ENCODE peak calls at places on chromosome 14, in six cellular contexts. One of them, this sample, is unnamed.

GRCh38 chr14:23364604-23365352 is at the start of gene EFS:
- DNase-seq in endothelial cell of umbilical vein: no peak
- DNase-seq in fibroblast of pulmonary artery: no peak
- DNase-seq in cardiac fibroblast: no peak
- DNase-seq in AG10803: peak; percentile 38
- DNase-seq in fibroblast of villous mesenchyme: peak; percentile 33
- DNase-seq in this sample: peak; percentile 9

GRCh38 chr14:72033331-72033730 is 101.1 kb downstream of the RGS6 start:
- DNase-seq in endothelial cell of umbilical vein: no peak
- DNase-seq in fibroblast of pulmonary artery: no peak
- DNase-seq in cardiac fibroblast: no peak
- DNase-seq in AG10803: no peak
- DNase-seq in fibroblast of villous mesenchyme: no peak
- DNase-seq in this sample: no peak

GRCh38 chr14:46368275-46368674 is 283.3 kb downstream of the RPL10L start:
- DNase-seq in endothelial cell of umbilical vein: no peak
- DNase-seq in fibroblast of pulmonary artery: no peak
- DNase-seq in cardiac fibroblast: no peak
- DNase-seq in AG10803: no peak
- DNase-seq in fibroblast of villous mesenchyme: no peak
- DNase-seq in this sample: no peak

GRCh38 chr14:55698051-55698450 is 118.0 kb downstream of the KTN1 start:
- DNase-seq in endothelial cell of umbilical vein: no peak
- DNase-seq in fibroblast of pulmonary artery: no peak
- DNase-seq in cardiac fibroblast: no peak
- DNase-seq in AG10803: no peak
- DNase-seq in fibroblast of villous mesenchyme: no peak
- DNase-seq in this sample: no peak

GRCh38 chr14:93040443-93040842 is 75.3 kb downstream of the ITPK1 start:
- DNase-seq in endothelial cell of umbilical vein: no peak
- DNase-seq in fibroblast of pulmonary artery: no peak
- DNase-seq in cardiac fibroblast: no peak
- DNase-seq in AG10803: no peak
- DNase-seq in fibroblast of villous mesenchyme: no peak
- DNase-seq in this sample: no peak

GRCh38 chr14:89349196-89350008 is 67.6 kb downstream of the FOXN3 start:
- DNase-seq in endothelial cell of umbilical vein: no peak
- DNase-seq in fibroblast of pulmonary artery: peak; percentile 34
- DNase-seq in cardiac fibroblast: peak; percentile 31
- DNase-seq in AG10803: no peak
- DNase-seq in fibroblast of villous mesenchyme: no peak
- DNase-seq in this sample: peak; percentile 65

GRCh38 chr14:52299692-52300278 is 14.3 kb upstream of the PTGER2 start:
- DNase-seq in endothelial cell of umbilical vein: peak; percentile 47
- DNase-seq in fibroblast of pulmonary artery: peak; percentile 72
- DNase-seq in cardiac fibroblast: peak; percentile 76
- DNase-seq in AG10803: peak; percentile 73
- DNase-seq in fibroblast of villous mesenchyme: peak; percentile 83
- DNase-seq in this sample: peak; percentile 71

GRCh38 chr14:72574687-72575086 is 319.2 kb downstream of the DPF3 start:
- DNase-seq in endothelial cell of umbilical vein: no peak
- DNase-seq in fibroblast of pulmonary artery: no peak
- DNase-seq in cardiac fibroblast: no peak
- DNase-seq in AG10803: no peak
- DNase-seq in fibroblast of villous mesenchyme: no peak
- DNase-seq in this sample: no peak

GRCh38 chr14:54642950-54643695 is 76.2 kb downstream of the SAMD4A start:
- DNase-seq in endothelial cell of umbilical vein: no peak
- DNase-seq in fibroblast of pulmonary artery: peak; percentile 68
- DNase-seq in cardiac fibroblast: peak; percentile 48
- DNase-seq in AG10803: peak; percentile 43
- DNase-seq in fibroblast of villous mesenchyme: peak; percentile 53
- DNase-seq in this sample: peak; percentile 59

GRCh38 chr14:96584199-96584906 is 82.2 kb downstream of the PAPOLA start:
- DNase-seq in endothelial cell of umbilical vein: peak; percentile 21
- DNase-seq in fibroblast of pulmonary artery: peak; percentile 10
- DNase-seq in cardiac fibroblast: peak; percentile 20
- DNase-seq in AG10803: no peak
- DNase-seq in fibroblast of villous mesenchyme: peak; percentile 18
- DNase-seq in this sample: no peak

GRCh38 chr14:73613046-73613383 is 698 bp downstream of the ACOT6 start:
- DNase-seq in endothelial cell of umbilical vein: no peak
- DNase-seq in fibroblast of pulmonary artery: no peak
- DNase-seq in cardiac fibroblast: no peak
- DNase-seq in AG10803: no peak
- DNase-seq in fibroblast of villous mesenchyme: no peak
- DNase-seq in this sample: no peak

GRCh38 chr14:95097385-95097784 is 59.9 kb downstream of the DICER1 start:
- DNase-seq in endothelial cell of umbilical vein: no peak
- DNase-seq in fibroblast of pulmonary artery: peak; percentile 42
- DNase-seq in cardiac fibroblast: peak; percentile 38
- DNase-seq in AG10803: peak; percentile 81
- DNase-seq in fibroblast of villous mesenchyme: peak; percentile 25
- DNase-seq in this sample: no peak

GRCh38 chr14:64971890-64972785 is at the start of gene RAB15:
- DNase-seq in endothelial cell of umbilical vein: peak; percentile 33
- DNase-seq in fibroblast of pulmonary artery: no peak
- DNase-seq in cardiac fibroblast: no peak
- DNase-seq in AG10803: peak; percentile 22
- DNase-seq in fibroblast of villous mesenchyme: peak; percentile 27
- DNase-seq in this sample: no peak

GRCh38 chr14:31414190-31414833 is 6.0 kb downstream of the HEATR5A start:
- DNase-seq in endothelial cell of umbilical vein: peak; percentile 58
- DNase-seq in fibroblast of pulmonary artery: peak; percentile 29
- DNase-seq in cardiac fibroblast: peak; percentile 41
- DNase-seq in AG10803: no peak
- DNase-seq in fibroblast of villous mesenchyme: peak; percentile 30
- DNase-seq in this sample: no peak

GRCh38 chr14:51525705-51526104 is 126.0 kb upstream of the FRMD6 start:
- DNase-seq in endothelial cell of umbilical vein: no peak
- DNase-seq in fibroblast of pulmonary artery: no peak
- DNase-seq in cardiac fibroblast: no peak
- DNase-seq in AG10803: no peak
- DNase-seq in fibroblast of villous mesenchyme: no peak
- DNase-seq in this sample: no peak

GRCh38 chr14:30015471-30015870 is 87.8 kb upstream of the PRKD1 start:
- DNase-seq in endothelial cell of umbilical vein: no peak
- DNase-seq in fibroblast of pulmonary artery: peak; percentile 10
- DNase-seq in cardiac fibroblast: peak; percentile 64
- DNase-seq in AG10803: no peak
- DNase-seq in fibroblast of villous mesenchyme: no peak
- DNase-seq in this sample: no peak

GRCh38 chr14:97703006-97703760 is 906.0 kb downstream of the VRK1 start:
- DNase-seq in endothelial cell of umbilical vein: no peak
- DNase-seq in fibroblast of pulmonary artery: no peak
- DNase-seq in cardiac fibroblast: no peak
- DNase-seq in AG10803: no peak
- DNase-seq in fibroblast of villous mesenchyme: no peak
- DNase-seq in this sample: no peak

GRCh38 chr14:75711134-75711795 is 50.2 kb downstream of the TTLL5 start:
- DNase-seq in endothelial cell of umbilical vein: peak; percentile 41
- DNase-seq in fibroblast of pulmonary artery: peak; percentile 82
- DNase-seq in cardiac fibroblast: peak; percentile 79
- DNase-seq in AG10803: peak; percentile 71
- DNase-seq in fibroblast of villous mesenchyme: peak; percentile 72
- DNase-seq in this sample: peak; percentile 77

GRCh38 chr14:32728526-32728925 is 210.2 kb upstream of the NPAS3 start:
- DNase-seq in endothelial cell of umbilical vein: no peak
- DNase-seq in fibroblast of pulmonary artery: no peak
- DNase-seq in cardiac fibroblast: no peak
- DNase-seq in AG10803: no peak
- DNase-seq in fibroblast of villous mesenchyme: no peak
- DNase-seq in this sample: no peak

GRCh38 chr14:64704743-64705405 is 650 bp downstream of the PLEKHG3 start:
- DNase-seq in endothelial cell of umbilical vein: no peak
- DNase-seq in fibroblast of pulmonary artery: no peak
- DNase-seq in cardiac fibroblast: no peak
- DNase-seq in AG10803: peak; percentile 15
- DNase-seq in fibroblast of villous mesenchyme: no peak
- DNase-seq in this sample: no peak

GRCh38 chr14:98994571-98994970 is 277.4 kb downstream of the BCL11B start:
- DNase-seq in endothelial cell of umbilical vein: no peak
- DNase-seq in fibroblast of pulmonary artery: no peak
- DNase-seq in cardiac fibroblast: no peak
- DNase-seq in AG10803: no peak
- DNase-seq in fibroblast of villous mesenchyme: no peak
- DNase-seq in this sample: no peak

GRCh38 chr14:27366596-27366995 is 768.8 kb upstream of the NOVA1 start:
- DNase-seq in endothelial cell of umbilical vein: peak; percentile 81
- DNase-seq in fibroblast of pulmonary artery: peak; percentile 50
- DNase-seq in cardiac fibroblast: peak; percentile 65
- DNase-seq in AG10803: no peak
- DNase-seq in fibroblast of villous mesenchyme: no peak
- DNase-seq in this sample: no peak

GRCh38 chr14:77190977-77191376 is 9.4 kb downstream of the TMEM63C start:
- DNase-seq in endothelial cell of umbilical vein: no peak
- DNase-seq in fibroblast of pulmonary artery: no peak
- DNase-seq in cardiac fibroblast: no peak
- DNase-seq in AG10803: no peak
- DNase-seq in fibroblast of villous mesenchyme: no peak
- DNase-seq in this sample: no peak
- TF ChIP-seq CTCF in endothelial cell of umbilical vein: no peak
- TF ChIP-seq CTCF in fibroblast of pulmonary artery: no peak
- TF ChIP-seq CTCF in cardiac fibroblast: no peak
- TF ChIP-seq CTCF in AG10803: no peak
- TF ChIP-seq CTCF in fibroblast of villous mesenchyme: no peak
- TF ChIP-seq CTCF in this sample: no peak

GRCh38 chr14:104343690-104344640 is 205.6 kb downstream of the KIF26A start:
- DNase-seq in endothelial cell of umbilical vein: no peak
- DNase-seq in fibroblast of pulmonary artery: no peak
- DNase-seq in cardiac fibroblast: no peak
- DNase-seq in AG10803: no peak
- DNase-seq in fibroblast of villous mesenchyme: no peak
- DNase-seq in this sample: no peak
- H3K4me3 ChIP-seq in endothelial cell of umbilical vein: no peak overlapping the region
- H3K4me3 ChIP-seq in fibroblast of pulmonary artery: no peak overlapping the region
- H3K4me3 ChIP-seq in cardiac fibroblast: no peak overlapping the region
- H3K4me3 ChIP-seq in AG10803: no peak overlapping the region
- H3K4me3 ChIP-seq in fibroblast of villous mesenchyme: no peak overlapping the region
- H3K4me3 ChIP-seq in this sample: no peak overlapping the region

DNA sequence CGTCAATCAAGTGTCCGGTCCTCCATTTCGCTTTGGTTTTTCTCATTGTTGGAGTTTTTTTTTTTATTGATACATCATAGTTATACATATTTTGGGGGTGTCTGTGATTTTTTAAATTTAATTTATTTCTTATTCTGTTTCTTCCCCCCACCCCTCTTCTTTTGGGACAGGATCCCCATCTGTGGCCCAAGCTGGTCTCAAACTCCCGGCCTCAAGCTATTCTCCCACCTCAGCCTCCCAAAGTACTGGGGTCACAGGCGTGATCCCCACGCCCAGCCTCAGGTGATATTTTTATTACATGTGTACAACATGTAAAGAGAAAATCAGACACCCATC is 51.3 kb upstream of the ZFP36L1 start:
- DNase-seq in endothelial cell of umbilical vein: no peak
- DNase-seq in fibroblast of pulmonary artery: no peak
- DNase-seq in cardiac fibroblast: no peak
- DNase-seq in AG10803: no peak
- DNase-seq in fibroblast of villous mesenchyme: no peak
- DNase-seq in this sample: no peak
- TF ChIP-seq CTCF in endothelial cell of umbilical vein: no peak
- TF ChIP-seq CTCF in fibroblast of pulmonary artery: no peak
- TF ChIP-seq CTCF in cardiac fibroblast: no peak
- TF ChIP-seq CTCF in AG10803: no peak
- TF ChIP-seq CTCF in fibroblast of villous mesenchyme: no peak
- TF ChIP-seq CTCF in this sample: no peak

GRCh38 chr14:38210587-38211257 is 3.0 kb downstream of the SSTR1 start:
- DNase-seq in endothelial cell of umbilical vein: peak; percentile 70
- DNase-seq in fibroblast of pulmonary artery: peak; percentile 76
- DNase-seq in cardiac fibroblast: peak; percentile 66
- DNase-seq in AG10803: peak; percentile 72
- DNase-seq in fibroblast of villous mesenchyme: peak; percentile 79
- DNase-seq in this sample: peak; percentile 47

GRCh38 chr14:38209572-38210159 is 2.0 kb downstream of the SSTR1 start:
- DNase-seq in endothelial cell of umbilical vein: peak; percentile 29
- DNase-seq in fibroblast of pulmonary artery: peak; percentile 22
- DNase-seq in cardiac fibroblast: no peak
- DNase-seq in AG10803: peak; percentile 40
- DNase-seq in fibroblast of villous mesenchyme: peak; percentile 50
- DNase-seq in this sample: no peak

GRCh38 chr14:38211258-38211735 is 3.6 kb downstream of the SSTR1 start:
- DNase-seq in endothelial cell of umbilical vein: no peak
- DNase-seq in fibroblast of pulmonary artery: peak; percentile 11
- DNase-seq in cardiac fibroblast: no peak
- DNase-seq in AG10803: no peak
- DNase-seq in fibroblast of villous mesenchyme: no peak
- DNase-seq in this sample: no peak

GRCh38 chr14:38208825-38209562 is 1.3 kb downstream of the SSTR1 start:
- DNase-seq in endothelial cell of umbilical vein: peak; percentile 47
- DNase-seq in fibroblast of pulmonary artery: peak; percentile 69
- DNase-seq in cardiac fibroblast: peak; percentile 42
- DNase-seq in AG10803: peak; percentile 83
- DNase-seq in fibroblast of villous mesenchyme: peak; percentile 78
- DNase-seq in this sample: peak; percentile 23

GRCh38 chr14:38210168-38210567 is 2.5 kb downstream of the SSTR1 start:
- DNase-seq in endothelial cell of umbilical vein: peak; percentile 70
- DNase-seq in fibroblast of pulmonary artery: peak; percentile 61
- DNase-seq in cardiac fibroblast: peak; percentile 70
- DNase-seq in AG10803: peak; percentile 84
- DNase-seq in fibroblast of villous mesenchyme: peak; percentile 58
- DNase-seq in this sample: peak; percentile 42
- H3K4me3 ChIP-seq in endothelial cell of umbilical vein: peak overlapping the region; percentile 81
- H3K4me3 ChIP-seq in fibroblast of pulmonary artery: peak overlapping the region; percentile 63
- H3K4me3 ChIP-seq in cardiac fibroblast: peak overlapping the region; percentile 41
- H3K4me3 ChIP-seq in AG10803: peak overlapping the region; percentile 85
- H3K4me3 ChIP-seq in fibroblast of villous mesenchyme: peak overlapping the region; percentile 72
- H3K4me3 ChIP-seq in this sample: peak overlapping the region; percentile 21

GRCh38 chr14:80844872-80845271 is 96.7 kb downstream of the CEP128 start:
- DNase-seq in endothelial cell of umbilical vein: no peak
- DNase-seq in fibroblast of pulmonary artery: no peak
- DNase-seq in cardiac fibroblast: no peak
- DNase-seq in AG10803: no peak
- DNase-seq in fibroblast of villous mesenchyme: no peak
- DNase-seq in this sample: no peak

GRCh38 chr14:80847093-80847492 is 94.4 kb downstream of the CEP128 start:
- DNase-seq in endothelial cell of umbilical vein: no peak
- DNase-seq in fibroblast of pulmonary artery: no peak
- DNase-seq in cardiac fibroblast: no peak
- DNase-seq in AG10803: no peak
- DNase-seq in fibroblast of villous mesenchyme: no peak
- DNase-seq in this sample: no peak

GRCh38 chr14:80845877-80846276 is 95.7 kb downstream of the CEP128 start:
- DNase-seq in endothelial cell of umbilical vein: no peak
- DNase-seq in fibroblast of pulmonary artery: no peak
- DNase-seq in cardiac fibroblast: no peak
- DNase-seq in AG10803: no peak
- DNase-seq in fibroblast of villous mesenchyme: no peak
- DNase-seq in this sample: no peak

GRCh38 chr14:80850197-80850814 is 91.2 kb downstream of the CEP128 start:
- DNase-seq in endothelial cell of umbilical vein: peak; percentile 63
- DNase-seq in fibroblast of pulmonary artery: peak; percentile 79
- DNase-seq in cardiac fibroblast: peak; percentile 74
- DNase-seq in AG10803: peak; percentile 53
- DNase-seq in fibroblast of villous mesenchyme: peak; percentile 66
- DNase-seq in this sample: peak; percentile 61
- TF ChIP-seq CTCF in endothelial cell of umbilical vein: peak; percentile 23
- TF ChIP-seq CTCF in fibroblast of pulmonary artery: peak; percentile 55
- TF ChIP-seq CTCF in cardiac fibroblast: peak; percentile 39
- TF ChIP-seq CTCF in AG10803: peak; percentile 67
- TF ChIP-seq CTCF in fibroblast of villous mesenchyme: peak; percentile 54
- TF ChIP-seq CTCF in this sample: peak; percentile 46